ENCODE peak calls at places on chromosomes 2 and 18, in ten cellular contexts. E, J, X, Z, Y, T, R, B, P and W are unnamed samples.

GRCh38 chr2:216754812-216755211 is 59.5 kb upstream of the IGFBP5 start:
- DNase-seq in P (no peak), B (no peak), E (no peak), T (no peak), R (no peak), X (no peak), Y (no peak), J (no peak), Z (no peak), W (no peak)

GRCh38 chr2:230878599-230878965 is 13.8 kb downstream of the ITM2C start:
- DNase-seq in Z (no peak), R (no peak), J (no peak), B (no peak), X (no peak), T (no peak), E (peak; percentile 49), P (no peak), Y (no peak), W (no peak)

GRCh38 chr2:45918816-45919655 is 267.6 kb downstream of the PRKCE start:
- DNase-seq in P (peak; percentile 26), J (no peak), T (no peak), Z (no peak), E (no peak), R (no peak), B (no peak), Y (no peak), X (no peak), W (peak; percentile 48)

GRCh38 chr2:196248467-196249104 is 77.2 kb upstream of the STK17B start:
- DNase-seq in B (no peak), Y (no peak), Z (no peak), X (no peak), E (no peak), R (no peak), P (no peak), T (no peak), J (no peak), W (no peak)

GRCh38 chr2:23286031-23286764 is 98.8 kb upstream of the KLHL29 start:
- DNase-seq in X (no peak), B (no peak), Y (no peak), Z (no peak), T (no peak), E (no peak), J (no peak), R (no peak), P (no peak), W (no peak)

GRCh38 chr2:180604077-180604476 is 376.3 kb upstream of the UBE2E3 start:
- DNase-seq in J (no peak), Z (peak; percentile 29), E (no peak), R (no peak), P (no peak), X (peak; percentile 18), B (no peak), Y (peak; percentile 18), T (peak; percentile 7), W (no peak)

GRCh38 chr18:26487437-26487836 is 60.9 kb downstream of the KCTD1 start:
- DNase-seq in R (no peak), X (peak; percentile 24), E (no peak), P (no peak), Z (no peak), J (peak; percentile 71), T (peak; percentile 23), B (peak; percentile 56), Y (no peak), W (no peak)

GRCh38 chr2:69269330-69269729 is 117.7 kb downstream of the GFPT1 start:
- DNase-seq in X (no peak), Z (no peak), E (no peak), J (no peak), B (no peak), Y (no peak), T (no peak), P (no peak), R (no peak), W (no peak)

GRCh38 chr2:209956276-209956675 is 46.2 kb upstream of the RPE start:
- DNase-seq in B (no peak), Y (no peak), J (no peak), R (no peak), X (no peak), E (no peak), T (no peak), P (no peak), Z (no peak), W (no peak)

GRCh38 chr2:24816884-24817283 is 23.7 kb downstream of the CENPO start:
- DNase-seq in P (no peak), J (no peak), B (peak; percentile 6), R (no peak), X (peak; percentile 86), Y (peak; percentile 6), T (no peak), E (peak; percentile 23), Z (no peak), W (no peak)

GRCh38 chr18:13513481-13513880 is 212.9 kb downstream of the FAM210A start:
- DNase-seq in P (no peak), B (no peak), R (no peak), Y (no peak), J (no peak), T (no peak), X (no peak), Z (no peak), E (no peak), W (no peak)

GRCh38 chr2:74286725-74287124 is 56.5 kb downstream of the SLC4A5 start:
- DNase-seq in P (no peak), E (peak; percentile 45), Y (no peak), R (no peak), T (peak; percentile 14), J (no peak), Z (no peak), X (peak; percentile 5), B (no peak), W (no peak)

GRCh38 chr2:27992787-27993747 is 102.5 kb downstream of the BABAM2 start:
- DNase-seq in B (no peak), E (no peak), J (peak; percentile 74), T (no peak), R (no peak), X (peak; percentile 82), Y (no peak), Z (peak; percentile 15), P (no peak), W (no peak)

GRCh38 chr2:231590614-231591013 is 2.0 kb upstream of the TEX44 start:
- DNase-seq in J (no peak), P (no peak), Y (no peak), R (no peak), X (no peak), T (no peak), Z (no peak), E (no peak), B (no peak), W (no peak)

GRCh38 chr2:76958749-76959148 is 563.4 kb downstream of the LRRTM4 start:
- DNase-seq in E (no peak), T (no peak), R (no peak), Z (peak; percentile 65), Y (no peak), P (no peak), J (no peak), X (no peak), B (no peak), W (no peak)

GRCh38 chr2:72084584-72084976 is 63.1 kb downstream of the CYP26B1 start:
- DNase-seq in R (no peak), B (no peak), J (no peak), X (peak; percentile 46), E (no peak), P (no peak), Y (no peak), Z (no peak), T (no peak), W (no peak)

GRCh38 chr2:56015631-56016251 is 92.2 kb upstream of the EFEMP1 start:
- DNase-seq in R (no peak), J (no peak), Y (no peak), T (no peak), X (no peak), Z (no peak), B (no peak), P (no peak), E (no peak), W (peak; percentile 49)

GRCh38 chr18:79260510-79260909 is 135.2 kb upstream of the NFATC1 start:
- DNase-seq in J (no peak), T (no peak), P (no peak), B (no peak), Z (no peak), R (no peak), E (no peak), Y (no peak), X (no peak), W (no peak)

GRCh38 chr2:213281156-213281555 is 3.1 kb upstream of the SPAG16 start:
- DNase-seq in B (no peak), E (no peak), X (peak; percentile 33), J (no peak), Y (no peak), T (no peak), P (no peak), Z (no peak), R (no peak), W (no peak)

GRCh38 chr2:219484343-219485200 is 14.1 kb upstream of the GMPPA start:
- DNase-seq in Y (no peak), P (no peak), Z (no peak), T (no peak), J (no peak), E (no peak), B (no peak), R (no peak), X (no peak), W (peak; percentile 26)

GRCh38 chr2:172293952-172294351 is 133.4 kb upstream of the ITGA6 start:
- DNase-seq in J (peak; percentile 17), E (no peak), P (no peak), Y (peak; percentile 86), Z (no peak), T (no peak), R (no peak), X (no peak), B (peak; percentile 42), W (peak; percentile 65)

GRCh38 chr2:176556383-176556782 is 287.1 kb downstream of the MTX2 start:
- DNase-seq in X (no peak), Z (no peak), Y (no peak), J (no peak), B (no peak), T (no peak), E (no peak), R (no peak), P (no peak), W (no peak)

GRCh38 chr2:86202702-86203101 is 3.4 kb downstream of the MRPL35 start:
- DNase-seq in P (no peak), E (no peak), Z (no peak), T (no peak), R (no peak), X (no peak), J (no peak), Y (no peak), B (no peak), W (no peak)

GRCh38 chr2:46871976-46872381 is 43.6 kb downstream of the MCFD2 start:
- DNase-seq in Z (no peak), R (no peak), B (no peak), T (peak; percentile 11), Y (no peak), X (no peak), E (no peak), P (no peak), J (no peak), W (no peak)

GRCh38 chr18:5868218-5868904 is 27.0 kb downstream of the TMEM200C start:
- DNase-seq in B (peak; percentile 83), X (peak; percentile 48), J (peak; percentile 86), Z (peak; percentile 83), R (peak; percentile 33), T (peak; percentile 53), P (peak; percentile 16), E (peak; percentile 53), Y (peak; percentile 66), W (peak; percentile 66)

GRCh38 chr2:15115786-15116185 is 445.3 kb downstream of the NBAS start:
- DNase-seq in B (no peak), P (no peak), Y (no peak), R (no peak), Z (no peak), T (no peak), J (no peak), X (no peak), E (no peak), W (no peak)

GRCh38 chr2:97673915-97674283 is 4.4 kb downstream of the C2orf92 start:
- DNase-seq in T (peak; percentile 67), Y (no peak), P (no peak), X (no peak), B (no peak), E (peak; percentile 73), Z (no peak), R (no peak), J (no peak), W (no peak)

GRCh38 chr2:44118257-44118656 is 50.4 kb upstream of the PPM1B start:
- DNase-seq in T (peak; percentile 60), Z (no peak), B (no peak), E (peak; percentile 70), R (peak; percentile 32), Y (no peak), X (no peak), J (no peak), P (no peak), W (no peak)